ENCODE peak calls at places on chromosomes 16 and 17, in ten cellular contexts. One of them, this sample, is unnamed.

GRCh38 chr17:7552621-7553051 is 3.8 kb downstream of the TNFSF12 start:
- DNase-seq in left ventricle myocardium inferior: no peak
- DNase-seq in colonic mucosa: no peak
- DNase-seq in CD8-positive, alpha-beta T cell: no peak
- DNase-seq in gastrocnemius medialis: no peak
- DNase-seq in ovary: no peak
- DNase-seq in GM12878: peak
- DNase-seq in endothelial cell of umbilical vein: no peak
- DNase-seq in endodermal cell: no peak
- DNase-seq in fibroblast of lung: no peak
- DNase-seq in this sample: no peak

GRCh38 chr17:9217151-9218067 is 196.1 kb downstream of the NTN1 start:
- DNase-seq in left ventricle myocardium inferior: no peak
- DNase-seq in colonic mucosa: no peak
- DNase-seq in CD8-positive, alpha-beta T cell: no peak
- DNase-seq in gastrocnemius medialis: peak
- DNase-seq in ovary: no peak
- DNase-seq in GM12878: no peak
- DNase-seq in endothelial cell of umbilical vein: no peak
- DNase-seq in endodermal cell: peak
- DNase-seq in fibroblast of lung: peak
- DNase-seq in this sample: no peak

GRCh38 chr16:67528870-67529638 is 425 bp downstream of the RIPOR1 start:
- DNase-seq in left ventricle myocardium inferior: peak
- DNase-seq in colonic mucosa: peak
- DNase-seq in CD8-positive, alpha-beta T cell: no peak
- DNase-seq in gastrocnemius medialis: no peak
- DNase-seq in ovary: peak
- DNase-seq in GM12878: no peak
- DNase-seq in endothelial cell of umbilical vein: peak
- DNase-seq in endodermal cell: peak
- DNase-seq in fibroblast of lung: peak
- DNase-seq in this sample: peak

GRCh38 chr17:45339646-45340605 is 23.1 kb upstream of the MAP3K14 start:
- DNase-seq in left ventricle myocardium inferior: no peak
- DNase-seq in colonic mucosa: no peak
- DNase-seq in CD8-positive, alpha-beta T cell: no peak
- DNase-seq in gastrocnemius medialis: peak
- DNase-seq in ovary: no peak
- DNase-seq in GM12878: no peak
- DNase-seq in endothelial cell of umbilical vein: no peak
- DNase-seq in endodermal cell: no peak
- DNase-seq in fibroblast of lung: no peak
- DNase-seq in this sample: no peak

GRCh38 chr17:76840884-76841775 is 27.1 kb upstream of the MGAT5B start:
- DNase-seq in left ventricle myocardium inferior: no peak
- DNase-seq in colonic mucosa: no peak
- DNase-seq in CD8-positive, alpha-beta T cell: no peak
- DNase-seq in gastrocnemius medialis: no peak
- DNase-seq in ovary: no peak
- DNase-seq in GM12878: no peak
- DNase-seq in endothelial cell of umbilical vein: no peak
- DNase-seq in endodermal cell: peak
- DNase-seq in fibroblast of lung: no peak
- DNase-seq in this sample: no peak

GRCh38 chr16:20675488-20676267 is 21.8 kb downstream of the ACSM1 start:
- DNase-seq in left ventricle myocardium inferior: no peak
- DNase-seq in colonic mucosa: peak
- DNase-seq in CD8-positive, alpha-beta T cell: no peak
- DNase-seq in gastrocnemius medialis: no peak
- DNase-seq in ovary: peak
- DNase-seq in GM12878: peak
- DNase-seq in endothelial cell of umbilical vein: peak
- DNase-seq in endodermal cell: peak
- DNase-seq in fibroblast of lung: no peak
- DNase-seq in this sample: no peak

GRCh38 chr16:79173910-79174309 is 426.6 kb downstream of the MAF start:
- DNase-seq in left ventricle myocardium inferior: no peak
- DNase-seq in colonic mucosa: no peak
- DNase-seq in CD8-positive, alpha-beta T cell: no peak
- DNase-seq in gastrocnemius medialis: no peak
- DNase-seq in ovary: no peak
- DNase-seq in GM12878: no peak
- DNase-seq in endothelial cell of umbilical vein: no peak
- DNase-seq in endodermal cell: no peak
- DNase-seq in fibroblast of lung: no peak
- DNase-seq in this sample: no peak

GRCh38 chr16:87817910-87818309 is 51.4 kb downstream of the SLC7A5 start:
- DNase-seq in left ventricle myocardium inferior: no peak
- DNase-seq in colonic mucosa: no peak
- DNase-seq in CD8-positive, alpha-beta T cell: no peak
- DNase-seq in gastrocnemius medialis: no peak
- DNase-seq in ovary: no peak
- DNase-seq in GM12878: no peak
- DNase-seq in endothelial cell of umbilical vein: no peak
- DNase-seq in endodermal cell: peak
- DNase-seq in fibroblast of lung: no peak
- DNase-seq in this sample: no peak

GRCh38 chr16:22126037-22126558 is 33.8 kb downstream of the VWA3A start:
- DNase-seq in left ventricle myocardium inferior: no peak
- DNase-seq in colonic mucosa: no peak
- DNase-seq in CD8-positive, alpha-beta T cell: no peak
- DNase-seq in gastrocnemius medialis: no peak
- DNase-seq in ovary: no peak
- DNase-seq in GM12878: no peak
- DNase-seq in endothelial cell of umbilical vein: no peak
- DNase-seq in endodermal cell: no peak
- DNase-seq in fibroblast of lung: no peak
- DNase-seq in this sample: no peak

GRCh38 chr16:65377131-65377649 is 255.3 kb upstream of the CDH11 start:
- DNase-seq in left ventricle myocardium inferior: no peak
- DNase-seq in colonic mucosa: no peak
- DNase-seq in CD8-positive, alpha-beta T cell: no peak
- DNase-seq in gastrocnemius medialis: no peak
- DNase-seq in ovary: no peak
- DNase-seq in GM12878: no peak
- DNase-seq in endothelial cell of umbilical vein: no peak
- DNase-seq in endodermal cell: no peak
- DNase-seq in fibroblast of lung: peak
- DNase-seq in this sample: no peak

GRCh38 chr17:8791910-8792270 is 7.3 kb downstream of the MFSD6L start:
- DNase-seq in left ventricle myocardium inferior: no peak
- DNase-seq in colonic mucosa: no peak
- DNase-seq in CD8-positive, alpha-beta T cell: no peak
- DNase-seq in gastrocnemius medialis: no peak
- DNase-seq in ovary: no peak
- DNase-seq in GM12878: no peak
- DNase-seq in endothelial cell of umbilical vein: peak
- DNase-seq in endodermal cell: no peak
- DNase-seq in fibroblast of lung: peak
- DNase-seq in this sample: no peak

GRCh38 chr17:19487009-19487600 is 46.5 kb upstream of the SLC47A1 start:
- DNase-seq in left ventricle myocardium inferior: no peak
- DNase-seq in colonic mucosa: no peak
- DNase-seq in CD8-positive, alpha-beta T cell: no peak
- DNase-seq in gastrocnemius medialis: no peak
- DNase-seq in ovary: no peak
- DNase-seq in GM12878: no peak
- DNase-seq in endothelial cell of umbilical vein: no peak
- DNase-seq in endodermal cell: no peak
- DNase-seq in fibroblast of lung: no peak
- DNase-seq in this sample: no peak

GRCh38 chr17:72806011-72806410 is 286.5 kb downstream of the SLC39A11 start:
- DNase-seq in left ventricle myocardium inferior: no peak
- DNase-seq in colonic mucosa: no peak
- DNase-seq in CD8-positive, alpha-beta T cell: no peak
- DNase-seq in gastrocnemius medialis: no peak
- DNase-seq in ovary: no peak
- DNase-seq in GM12878: no peak
- DNase-seq in endothelial cell of umbilical vein: no peak
- DNase-seq in endodermal cell: no peak
- DNase-seq in fibroblast of lung: peak
- DNase-seq in this sample: no peak
- H3K4me3 ChIP-seq in left ventricle myocardium inferior: no peak
- H3K4me3 ChIP-seq in colonic mucosa: no peak
- H3K4me3 ChIP-seq in CD8-positive, alpha-beta T cell: no peak
- H3K4me3 ChIP-seq in gastrocnemius medialis: no peak
- H3K4me3 ChIP-seq in ovary: no peak
- H3K4me3 ChIP-seq in GM12878: no peak
- H3K4me3 ChIP-seq in endothelial cell of umbilical vein: no peak
- H3K4me3 ChIP-seq in endodermal cell: no peak
- H3K4me3 ChIP-seq in fibroblast of lung: no peak
- H3K4me3 ChIP-seq in this sample: no peak

GRCh38 chr16:29312835-29313558 is 93.5 kb downstream of the NPIPB11 start:
- DNase-seq in left ventricle myocardium inferior: no peak
- DNase-seq in colonic mucosa: no peak
- DNase-seq in CD8-positive, alpha-beta T cell: no peak
- DNase-seq in gastrocnemius medialis: no peak
- DNase-seq in ovary: no peak
- DNase-seq in GM12878: no peak
- DNase-seq in endothelial cell of umbilical vein: no peak
- DNase-seq in endodermal cell: no peak
- DNase-seq in fibroblast of lung: no peak
- DNase-seq in this sample: no peak

GRCh38 chr16:29313559-29313887 is 93.0 kb downstream of the NPIPB11 start:
- DNase-seq in left ventricle myocardium inferior: no peak
- DNase-seq in colonic mucosa: no peak
- DNase-seq in CD8-positive, alpha-beta T cell: no peak
- DNase-seq in gastrocnemius medialis: no peak
- DNase-seq in ovary: no peak
- DNase-seq in GM12878: no peak
- DNase-seq in endothelial cell of umbilical vein: no peak
- DNase-seq in endodermal cell: no peak
- DNase-seq in fibroblast of lung: no peak
- DNase-seq in this sample: no peak

GRCh38 chr16:29311636-29312344 is 94.7 kb downstream of the NPIPB11 start:
- DNase-seq in left ventricle myocardium inferior: no peak
- DNase-seq in colonic mucosa: no peak
- DNase-seq in CD8-positive, alpha-beta T cell: no peak
- DNase-seq in gastrocnemius medialis: no peak
- DNase-seq in ovary: no peak
- DNase-seq in GM12878: no peak
- DNase-seq in endothelial cell of umbilical vein: no peak
- DNase-seq in endodermal cell: no peak
- DNase-seq in fibroblast of lung: no peak
- DNase-seq in this sample: no peak

GRCh38 chr16:29308644-29309546 is 97.6 kb downstream of the NPIPB11 start:
- DNase-seq in left ventricle myocardium inferior: no peak
- DNase-seq in colonic mucosa: no peak
- DNase-seq in CD8-positive, alpha-beta T cell: no peak
- DNase-seq in gastrocnemius medialis: no peak
- DNase-seq in ovary: no peak
- DNase-seq in GM12878: no peak
- DNase-seq in endothelial cell of umbilical vein: no peak
- DNase-seq in endodermal cell: no peak
- DNase-seq in fibroblast of lung: no peak
- DNase-seq in this sample: no peak

DNA sequence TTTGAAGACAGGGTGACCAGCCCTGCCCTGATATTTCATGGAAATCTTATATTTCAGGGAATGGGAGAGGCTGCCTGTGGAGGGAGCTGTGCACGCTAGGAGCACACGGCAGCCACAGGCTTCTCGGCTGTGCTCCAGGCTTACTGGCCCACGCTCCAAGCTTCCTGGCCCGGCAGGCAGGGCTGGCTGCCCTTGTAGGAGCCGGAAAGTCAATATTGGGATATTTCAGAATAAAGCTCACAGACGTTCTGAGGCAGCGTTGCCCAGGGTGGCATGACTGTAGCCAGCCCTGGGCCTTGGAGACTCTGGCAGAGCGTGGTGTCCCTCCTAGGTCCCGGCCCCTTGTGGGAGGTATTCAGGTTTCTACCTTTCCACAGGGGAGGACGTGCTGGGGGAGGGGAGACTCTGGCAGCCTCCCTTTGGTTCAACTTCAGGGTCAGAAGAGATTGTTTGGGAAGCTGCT is 95.6 kb downstream of the NPIPB11 start:
- DNase-seq in left ventricle myocardium inferior: no peak
- DNase-seq in colonic mucosa: no peak
- DNase-seq in CD8-positive, alpha-beta T cell: no peak
- DNase-seq in gastrocnemius medialis: no peak
- DNase-seq in ovary: peak
- DNase-seq in GM12878: no peak
- DNase-seq in endothelial cell of umbilical vein: no peak
- DNase-seq in endodermal cell: no peak
- DNase-seq in fibroblast of lung: peak
- DNase-seq in this sample: peak
- TF ChIP-seq CTCF in left ventricle myocardium inferior: peak
- TF ChIP-seq CTCF in colonic mucosa: no peak
- TF ChIP-seq CTCF in CD8-positive, alpha-beta T cell: no peak
- TF ChIP-seq CTCF in gastrocnemius medialis: no peak
- TF ChIP-seq CTCF in ovary: no peak
- TF ChIP-seq CTCF in GM12878: no peak
- TF ChIP-seq CTCF in endothelial cell of umbilical vein: no peak
- TF ChIP-seq CTCF in endodermal cell: peak
- TF ChIP-seq CTCF in fibroblast of lung: peak
- TF ChIP-seq CTCF in this sample: no peak

DNA sequence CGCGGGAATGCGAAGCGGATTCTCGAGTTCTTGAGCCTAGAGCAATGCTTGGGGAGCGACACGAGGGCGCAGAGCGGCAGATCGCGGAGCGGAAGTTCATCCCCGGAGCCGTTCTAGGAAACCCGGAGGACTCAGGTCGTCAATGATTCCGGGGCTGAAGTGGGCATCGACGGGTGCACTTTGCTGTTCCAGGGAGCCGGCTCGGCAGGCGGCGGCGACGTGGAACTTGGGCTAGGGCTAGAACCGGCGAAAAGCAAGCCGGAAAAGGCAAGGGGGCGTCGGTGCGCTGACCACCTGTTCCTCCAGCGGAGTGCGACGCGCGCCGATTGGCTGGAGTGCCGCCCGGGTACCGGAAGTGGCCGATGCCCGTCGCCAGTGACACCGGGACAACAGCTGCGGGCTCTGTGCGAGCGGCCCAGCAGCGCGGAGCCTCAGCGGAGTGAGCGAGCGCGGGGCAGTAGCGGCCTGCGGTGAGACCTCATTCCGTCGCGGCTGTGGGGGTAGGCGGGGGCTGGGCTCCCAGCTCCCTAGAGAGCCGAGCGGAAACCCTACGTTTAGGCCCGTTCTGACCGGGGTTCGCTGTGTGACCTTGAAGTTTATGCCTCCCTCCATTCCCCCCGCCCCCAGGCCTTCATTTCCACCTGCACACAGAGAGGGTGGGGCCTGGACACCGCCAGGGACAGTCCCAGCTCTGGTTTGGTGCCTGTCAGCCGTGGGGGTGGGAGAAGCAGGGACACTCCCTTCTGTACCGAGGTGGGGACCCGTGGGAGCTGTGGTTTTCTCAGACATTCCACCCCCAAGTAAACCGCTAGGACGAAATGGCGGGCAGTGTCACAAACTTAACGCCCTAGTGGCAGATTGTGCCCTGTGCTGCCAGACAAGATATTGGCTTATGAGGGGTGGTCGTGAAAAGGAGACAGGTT is at the start of gene ZFP3:
- DNase-seq in left ventricle myocardium inferior: peak
- DNase-seq in colonic mucosa: peak
- DNase-seq in CD8-positive, alpha-beta T cell: peak
- DNase-seq in gastrocnemius medialis: peak
- DNase-seq in ovary: peak
- DNase-seq in GM12878: peak
- DNase-seq in endothelial cell of umbilical vein: peak
- DNase-seq in endodermal cell: peak
- DNase-seq in fibroblast of lung: peak
- DNase-seq in this sample: peak
- H3K27ac ChIP-seq in left ventricle myocardium inferior: peak
- H3K27ac ChIP-seq in colonic mucosa: peak
- H3K27ac ChIP-seq in CD8-positive, alpha-beta T cell: peak
- H3K27ac ChIP-seq in gastrocnemius medialis: peak
- H3K27ac ChIP-seq in ovary: peak
- H3K27ac ChIP-seq in GM12878: peak
- H3K27ac ChIP-seq in endothelial cell of umbilical vein: no peak
- H3K27ac ChIP-seq in endodermal cell: no peak
- H3K27ac ChIP-seq in fibroblast of lung: peak
- H3K27ac ChIP-seq in this sample: peak

GRCh38 chr17:80208050-80208449 is 12.1 kb downstream of the SGSH start:
- DNase-seq in left ventricle myocardium inferior: no peak
- DNase-seq in colonic mucosa: no peak
- DNase-seq in CD8-positive, alpha-beta T cell: no peak
- DNase-seq in gastrocnemius medialis: no peak
- DNase-seq in ovary: no peak
- DNase-seq in GM12878: no peak
- DNase-seq in endothelial cell of umbilical vein: no peak
- DNase-seq in endodermal cell: no peak
- DNase-seq in fibroblast of lung: no peak
- DNase-seq in this sample: no peak
- H3K4me3 ChIP-seq in left ventricle myocardium inferior: no peak
- H3K4me3 ChIP-seq in colonic mucosa: no peak
- H3K4me3 ChIP-seq in CD8-positive, alpha-beta T cell: no peak
- H3K4me3 ChIP-seq in gastrocnemius medialis: no peak
- H3K4me3 ChIP-seq in ovary: no peak
- H3K4me3 ChIP-seq in GM12878: no peak
- H3K4me3 ChIP-seq in endothelial cell of umbilical vein: no peak
- H3K4me3 ChIP-seq in endodermal cell: no peak
- H3K4me3 ChIP-seq in fibroblast of lung: no peak
- H3K4me3 ChIP-seq in this sample: no peak

This sample was measured in heart right ventricle.